ENCODE peak calls at places on chromosomes 11 and 22, in five cellular contexts. E is nephron progenitor cell; G is activated gamma-delta T cell treated with Interleukin-2 at 50 U/mL for 16 hours; T is stimulated activated CD4-positive, alpha-beta T cell treated with anti-CD3 and anti-CD28 coated beads, Interleukin-4, amount 100 ng/mL, for 24 hours; N is skeletal muscle cell. F is an unnamed sample.

GRCh38 chr11:109960831-109961230 is 132.4 kb upstream of the ZC3H12C start:
- DNase-seq in N (peak; percentile 96), E (no peak), T (no peak), G (no peak), F (no peak)

GRCh38 chr11:70751142-70751734 is 352.9 kb downstream of the CTTN start:
- DNase-seq in T (no peak), N (no peak), E (no peak), G (no peak), F (no peak)

GRCh38 chr11:131957891-131958290 is 587.5 kb downstream of the NTM start:
- DNase-seq in N (no peak), G (no peak), E (no peak), T (no peak), F (no peak)

GRCh38 chr11:27281276-27281675 is 81.7 kb downstream of the CCDC34 start:
- DNase-seq in G (no peak), N (no peak), T (no peak), E (no peak), F (no peak)

GRCh38 chr11:74004694-74005615 is 3.9 kb downstream of the UCP3 start:
- DNase-seq in T (peak; percentile 78), E (no peak), G (peak; percentile 86), N (no peak), F (peak; percentile 88)

GRCh38 chr11:86954288-86955110 is 696 bp downstream of the FZD4 start:
- DNase-seq in G (no peak), T (no peak), E (peak; percentile 43), N (no peak), F (no peak)

GRCh38 chr11:59144096-59144495 is 1.4 kb downstream of the FAM111A start:
- DNase-seq in G (no peak), N (no peak), E (no peak), T (no peak), F (no peak)

GRCh38 chr11:4025248-4025956 is 69.2 kb upstream of the RRM1 start:
- DNase-seq in E (no peak), T (no peak), N (no peak), G (no peak), F (no peak)

GRCh38 chr11:208177-208916 is 839 bp downstream of the RIC8A start:
- DNase-seq in E (peak; percentile 78), N (peak; percentile 30), T (peak; percentile 84), G (peak; percentile 78), F (peak; percentile 66)

GRCh38 chr11:62108017-62108750 is 15.6 kb upstream of the INCENP start:
- DNase-seq in G (peak; percentile 18), E (peak; percentile 46), N (no peak), T (peak; percentile 48), F (peak; percentile 42)

GRCh38 chr11:38176812-38177322 is 1578.8 kb upstream of the RAG2 start:
- DNase-seq in E (peak; percentile 3), N (no peak), T (no peak), G (no peak), F (no peak)

GRCh38 chr22:42743501-42743991 is 22.9 kb upstream of the A4GALT start:
- DNase-seq in N (peak; percentile 88), G (no peak), E (no peak), T (no peak), F (no peak)

GRCh38 chr11:86891020-86891419 is 64.2 kb downstream of the FZD4 start:
- DNase-seq in N (no peak), E (no peak), G (no peak), T (no peak), F (no peak)

GRCh38 chr11:69040581-69041260 is 8.0 kb upstream of the TPCN2 start:
- DNase-seq in N (peak; percentile 77), E (no peak), G (no peak), T (peak; percentile 30), F (no peak)